ENCODE peak calls at places on chromosomes 6 and 20, in ten cellular contexts. One of them, this sample, is unnamed.

GRCh38 chr6:3072798-3073197 is 4.5 kb downstream of the RIPK1 start:
- DNase-seq in kidney epithelial cell: no peak
- DNase-seq in activated B cell treated with CpG ODN at 0.5 μM for 24 hours: no peak
- DNase-seq in HFFc6: no peak
- DNase-seq in ovary: no peak
- DNase-seq in osteocyte: no peak
- DNase-seq in pancreas: no peak
- DNase-seq in body of pancreas: no peak
- DNase-seq in astrocyte of the spinal cord: no peak
- DNase-seq in IMR-90: no peak
- DNase-seq in this sample: no peak

GRCh38 chr20:19909696-19910095 is 107.5 kb upstream of the NAA20 start:
- DNase-seq in kidney epithelial cell: no peak
- DNase-seq in activated B cell treated with CpG ODN at 0.5 μM for 24 hours: no peak
- DNase-seq in HFFc6: no peak
- DNase-seq in ovary: no peak
- DNase-seq in osteocyte: no peak
- DNase-seq in pancreas: no peak
- DNase-seq in body of pancreas: no peak
- DNase-seq in astrocyte of the spinal cord: peak
- DNase-seq in IMR-90: no peak
- DNase-seq in this sample: no peak

GRCh38 chr20:22526512-22527012 is 57.8 kb downstream of the FOXA2 start:
- DNase-seq in kidney epithelial cell: no peak
- DNase-seq in activated B cell treated with CpG ODN at 0.5 μM for 24 hours: no peak
- DNase-seq in HFFc6: no peak
- DNase-seq in ovary: no peak
- DNase-seq in osteocyte: peak
- DNase-seq in pancreas: no peak
- DNase-seq in body of pancreas: no peak
- DNase-seq in astrocyte of the spinal cord: no peak
- DNase-seq in IMR-90: no peak
- DNase-seq in this sample: no peak

GRCh38 chr20:2387180-2387577 is 6.5 kb downstream of the TGM6 start:
- DNase-seq in kidney epithelial cell: no peak
- DNase-seq in activated B cell treated with CpG ODN at 0.5 μM for 24 hours: no peak
- DNase-seq in HFFc6: peak
- DNase-seq in ovary: no peak
- DNase-seq in osteocyte: no peak
- DNase-seq in pancreas: no peak
- DNase-seq in body of pancreas: no peak
- DNase-seq in astrocyte of the spinal cord: peak
- DNase-seq in IMR-90: peak
- DNase-seq in this sample: peak

GRCh38 chr6:10425973-10426780 is 11.3 kb upstream of the TFAP2A start:
- DNase-seq in kidney epithelial cell: no peak
- DNase-seq in activated B cell treated with CpG ODN at 0.5 μM for 24 hours: no peak
- DNase-seq in HFFc6: peak
- DNase-seq in ovary: peak
- DNase-seq in osteocyte: peak
- DNase-seq in pancreas: peak
- DNase-seq in body of pancreas: no peak
- DNase-seq in astrocyte of the spinal cord: no peak
- DNase-seq in IMR-90: no peak
- DNase-seq in this sample: peak

GRCh38 chr6:92270365-92270764 is 1149.0 kb downstream of the EPHA7 start:
- DNase-seq in kidney epithelial cell: no peak
- DNase-seq in activated B cell treated with CpG ODN at 0.5 μM for 24 hours: no peak
- DNase-seq in HFFc6: no peak
- DNase-seq in ovary: no peak
- DNase-seq in osteocyte: no peak
- DNase-seq in pancreas: no peak
- DNase-seq in body of pancreas: no peak
- DNase-seq in astrocyte of the spinal cord: no peak
- DNase-seq in IMR-90: no peak
- DNase-seq in this sample: no peak

GRCh38 chr6:140427842-140428241 is 1053.4 kb upstream of the CITED2 start:
- DNase-seq in kidney epithelial cell: no peak
- DNase-seq in activated B cell treated with CpG ODN at 0.5 μM for 24 hours: no peak
- DNase-seq in HFFc6: no peak
- DNase-seq in ovary: no peak
- DNase-seq in osteocyte: no peak
- DNase-seq in pancreas: no peak
- DNase-seq in body of pancreas: no peak
- DNase-seq in astrocyte of the spinal cord: no peak
- DNase-seq in IMR-90: no peak
- DNase-seq in this sample: peak

GRCh38 chr20:1636621-1637020 is 16.8 kb upstream of the SIRPB1 start:
- DNase-seq in kidney epithelial cell: no peak
- DNase-seq in activated B cell treated with CpG ODN at 0.5 μM for 24 hours: no peak
- DNase-seq in HFFc6: no peak
- DNase-seq in ovary: no peak
- DNase-seq in osteocyte: no peak
- DNase-seq in pancreas: no peak
- DNase-seq in body of pancreas: no peak
- DNase-seq in astrocyte of the spinal cord: no peak
- DNase-seq in IMR-90: no peak
- DNase-seq in this sample: peak

DNA sequence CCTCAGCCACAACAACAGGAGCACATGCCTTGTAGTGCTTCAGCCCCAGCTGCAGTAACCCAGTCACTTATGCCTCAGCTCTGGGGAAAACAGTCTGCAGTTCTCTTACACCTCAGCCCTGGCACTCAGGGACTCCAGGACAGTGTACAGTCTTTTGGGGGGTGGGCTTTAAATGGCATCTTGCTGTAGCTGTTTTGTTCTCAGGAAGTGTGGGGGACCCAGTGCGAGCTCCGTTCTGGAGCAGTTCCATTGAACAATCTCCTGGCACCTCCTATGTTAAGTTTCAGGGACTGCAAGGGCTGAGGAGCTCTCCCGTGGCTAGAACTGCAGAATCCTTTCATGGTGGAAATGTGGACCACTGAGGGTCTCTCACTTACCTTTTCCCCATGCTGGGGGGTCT is 55.2 kb downstream of the PLCG1 start:
- DNase-seq in kidney epithelial cell: no peak
- DNase-seq in activated B cell treated with CpG ODN at 0.5 μM for 24 hours: no peak
- DNase-seq in HFFc6: no peak
- DNase-seq in ovary: no peak
- DNase-seq in osteocyte: no peak
- DNase-seq in pancreas: no peak
- DNase-seq in body of pancreas: no peak
- DNase-seq in astrocyte of the spinal cord: no peak
- DNase-seq in IMR-90: no peak
- DNase-seq in this sample: no peak
- TF ChIP-seq CTCF in kidney epithelial cell: no peak
- TF ChIP-seq CTCF in activated B cell treated with CpG ODN at 0.5 μM for 24 hours: no peak
- TF ChIP-seq CTCF in HFFc6: no peak
- TF ChIP-seq CTCF in ovary: no peak
- TF ChIP-seq CTCF in osteocyte: no peak
- TF ChIP-seq CTCF in pancreas: no peak
- TF ChIP-seq CTCF in body of pancreas: no peak
- TF ChIP-seq CTCF in astrocyte of the spinal cord: no peak
- TF ChIP-seq CTCF in IMR-90: no peak
- TF ChIP-seq CTCF in this sample: no peak

GRCh38 chr6:95543798-95544197 is 33.5 kb upstream of the MANEA start:
- DNase-seq in kidney epithelial cell: no peak
- DNase-seq in activated B cell treated with CpG ODN at 0.5 μM for 24 hours: no peak
- DNase-seq in HFFc6: no peak
- DNase-seq in ovary: no peak
- DNase-seq in osteocyte: no peak
- DNase-seq in pancreas: no peak
- DNase-seq in body of pancreas: no peak
- DNase-seq in astrocyte of the spinal cord: no peak
- DNase-seq in IMR-90: no peak
- DNase-seq in this sample: no peak
- TF ChIP-seq CTCF in kidney epithelial cell: no peak
- TF ChIP-seq CTCF in activated B cell treated with CpG ODN at 0.5 μM for 24 hours: no peak
- TF ChIP-seq CTCF in HFFc6: no peak
- TF ChIP-seq CTCF in ovary: no peak
- TF ChIP-seq CTCF in osteocyte: no peak
- TF ChIP-seq CTCF in pancreas: no peak
- TF ChIP-seq CTCF in body of pancreas: no peak
- TF ChIP-seq CTCF in astrocyte of the spinal cord: no peak
- TF ChIP-seq CTCF in IMR-90: no peak
- TF ChIP-seq CTCF in this sample: peak

GRCh38 chr6:170224694-170225660 is 65.9 kb downstream of the DLL1 start:
- DNase-seq in kidney epithelial cell: peak
- DNase-seq in activated B cell treated with CpG ODN at 0.5 μM for 24 hours: no peak
- DNase-seq in HFFc6: peak
- DNase-seq in ovary: no peak
- DNase-seq in osteocyte: no peak
- DNase-seq in pancreas: peak
- DNase-seq in body of pancreas: peak
- DNase-seq in astrocyte of the spinal cord: peak
- DNase-seq in IMR-90: peak
- DNase-seq in this sample: no peak
- TF ChIP-seq CTCF in kidney epithelial cell: no peak
- TF ChIP-seq CTCF in activated B cell treated with CpG ODN at 0.5 μM for 24 hours: no peak
- TF ChIP-seq CTCF in HFFc6: no peak
- TF ChIP-seq CTCF in ovary: no peak
- TF ChIP-seq CTCF in osteocyte: no peak
- TF ChIP-seq CTCF in pancreas: no peak
- TF ChIP-seq CTCF in body of pancreas: peak
- TF ChIP-seq CTCF in astrocyte of the spinal cord: no peak
- TF ChIP-seq CTCF in IMR-90: no peak
- TF ChIP-seq CTCF in this sample: no peak

DNA sequence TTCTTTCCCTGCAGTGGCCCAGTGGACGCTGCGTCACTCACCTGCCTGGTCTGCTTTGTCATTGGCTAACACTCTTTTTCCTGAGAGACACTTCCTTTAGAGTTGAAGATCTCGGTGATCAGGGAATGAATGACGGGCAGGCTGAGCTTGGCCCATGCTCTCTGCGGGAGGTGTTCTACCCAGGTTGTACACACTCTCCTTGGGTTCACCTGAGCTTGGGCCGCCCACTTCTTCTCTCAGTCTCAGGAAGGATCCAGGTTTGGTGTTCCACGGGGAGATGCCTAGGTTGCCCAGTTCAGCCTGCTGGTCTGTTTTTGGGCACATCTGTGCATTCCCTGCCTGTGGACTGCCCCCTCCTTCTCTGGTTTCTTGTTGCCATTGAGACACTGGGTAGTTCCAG is 66.7 kb upstream of the SLC22A1 start:
- DNase-seq in kidney epithelial cell: no peak
- DNase-seq in activated B cell treated with CpG ODN at 0.5 μM for 24 hours: no peak
- DNase-seq in HFFc6: no peak
- DNase-seq in ovary: no peak
- DNase-seq in osteocyte: no peak
- DNase-seq in pancreas: no peak
- DNase-seq in body of pancreas: no peak
- DNase-seq in astrocyte of the spinal cord: no peak
- DNase-seq in IMR-90: no peak
- DNase-seq in this sample: no peak
- TF ChIP-seq CTCF in kidney epithelial cell: no peak
- TF ChIP-seq CTCF in activated B cell treated with CpG ODN at 0.5 μM for 24 hours: no peak
- TF ChIP-seq CTCF in HFFc6: no peak
- TF ChIP-seq CTCF in ovary: no peak
- TF ChIP-seq CTCF in osteocyte: no peak
- TF ChIP-seq CTCF in pancreas: no peak
- TF ChIP-seq CTCF in body of pancreas: no peak
- TF ChIP-seq CTCF in astrocyte of the spinal cord: no peak
- TF ChIP-seq CTCF in IMR-90: no peak
- TF ChIP-seq CTCF in this sample: no peak

GRCh38 chr6:168817558-168818159 is 376.7 kb downstream of the SMOC2 start:
- DNase-seq in kidney epithelial cell: no peak
- DNase-seq in activated B cell treated with CpG ODN at 0.5 μM for 24 hours: no peak
- DNase-seq in HFFc6: no peak
- DNase-seq in ovary: no peak
- DNase-seq in osteocyte: no peak
- DNase-seq in pancreas: no peak
- DNase-seq in body of pancreas: no peak
- DNase-seq in astrocyte of the spinal cord: no peak
- DNase-seq in IMR-90: no peak
- DNase-seq in this sample: no peak

GRCh38 chr6:168819546-168819945 is 378.6 kb downstream of the SMOC2 start:
- DNase-seq in kidney epithelial cell: no peak
- DNase-seq in activated B cell treated with CpG ODN at 0.5 μM for 24 hours: no peak
- DNase-seq in HFFc6: no peak
- DNase-seq in ovary: no peak
- DNase-seq in osteocyte: no peak
- DNase-seq in pancreas: no peak
- DNase-seq in body of pancreas: no peak
- DNase-seq in astrocyte of the spinal cord: no peak
- DNase-seq in IMR-90: no peak
- DNase-seq in this sample: no peak

DNA sequence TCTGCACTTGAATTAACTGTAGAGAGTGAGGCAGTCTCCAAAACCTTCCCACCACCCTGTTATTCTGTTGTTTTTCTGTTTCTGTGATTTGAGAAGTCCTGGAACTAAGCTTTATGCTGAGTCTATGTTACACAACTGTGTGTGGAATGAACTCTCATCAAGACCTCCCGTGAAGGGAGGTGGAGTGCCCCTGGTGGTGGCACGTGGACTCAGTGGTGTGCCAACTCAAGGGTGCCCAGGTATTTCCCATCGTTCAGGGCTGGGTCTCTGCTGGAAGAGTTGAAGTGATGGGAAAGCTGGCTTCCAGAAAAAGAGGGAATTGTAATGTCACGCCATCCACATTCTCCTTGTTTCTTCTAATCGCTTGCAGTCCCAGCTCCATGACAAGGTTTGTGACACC is 374.2 kb downstream of the SMOC2 start:
- DNase-seq in kidney epithelial cell: no peak
- DNase-seq in activated B cell treated with CpG ODN at 0.5 μM for 24 hours: no peak
- DNase-seq in HFFc6: no peak
- DNase-seq in ovary: no peak
- DNase-seq in osteocyte: no peak
- DNase-seq in pancreas: no peak
- DNase-seq in body of pancreas: no peak
- DNase-seq in astrocyte of the spinal cord: no peak
- DNase-seq in IMR-90: no peak
- DNase-seq in this sample: peak
- TF ChIP-seq CTCF in kidney epithelial cell: peak
- TF ChIP-seq CTCF in activated B cell treated with CpG ODN at 0.5 μM for 24 hours: no peak
- TF ChIP-seq CTCF in HFFc6: no peak
- TF ChIP-seq CTCF in ovary: no peak
- TF ChIP-seq CTCF in osteocyte: peak
- TF ChIP-seq CTCF in pancreas: no peak
- TF ChIP-seq CTCF in body of pancreas: no peak
- TF ChIP-seq CTCF in astrocyte of the spinal cord: peak
- TF ChIP-seq CTCF in IMR-90: no peak
- TF ChIP-seq CTCF in this sample: peak

This sample was measured in GM23338.